ENCODE peak calls at places on chromosomes 13 and 19, in six cellular contexts. Z is right lobe of liver, O is heart right ventricle, E is cardiac fibroblast, I is tibial artery, T is fibroblast of lung. G is an unnamed sample.

GRCh38 chr19:2793577-2793976 is 8.3 kb downstream of the THOP1 start:
- DNase-seq in O (no peak), Z (no peak), E (no peak), I (no peak), T (no peak), G (no peak)

GRCh38 chr13:86881390-86881789 is 789.8 kb upstream of the SLITRK5 start:
- DNase-seq in E (no peak), O (no peak), T (no peak), I (no peak), Z (no peak), G (no peak)

GRCh38 chr13:41780736-41781708 is 179.9 kb downstream of the VWA8 start:
- DNase-seq in E (peak), O (peak), I (no peak), T (peak), Z (no peak), G (peak)

GRCh38 chr13:99636728-99637353 is 135.6 kb downstream of the TM9SF2 start:
- DNase-seq in E (no peak), T (no peak), O (no peak), Z (no peak), I (no peak), G (no peak)

GRCh38 chr19:29714371-29714952 is 599 bp downstream of the C19orf12 start:
- DNase-seq in I (no peak), Z (no peak), O (no peak), E (no peak), T (no peak), G (peak)

GRCh38 chr19:50962245-50962644 is 7.1 kb downstream of the KLK6 start:
- DNase-seq in O (no peak), Z (no peak), T (no peak), E (no peak), I (no peak), G (no peak)

GRCh38 chr13:94558721-94559120 is 37.2 kb downstream of the TGDS start:
- DNase-seq in Z (no peak), E (no peak), I (no peak), T (no peak), O (no peak), G (no peak)

GRCh38 chr13:74206061-74206561 is 71.9 kb upstream of the KLF12 start:
- DNase-seq in Z (no peak), T (peak), E (peak), I (no peak), O (no peak), G (peak)

GRCh38 chr13:108957369-108958012 is 328.1 kb downstream of the MYO16 start:
- DNase-seq in Z (no peak), O (no peak), T (peak), E (peak), I (no peak), G (peak)

GRCh38 chr13:113421673-113422270 is 31.5 kb downstream of the ADPRHL1 start:
- DNase-seq in O (no peak), I (no peak), E (no peak), Z (no peak), T (peak), G (peak)

GRCh38 chr13:99178636-99179035 is 22.0 kb upstream of the UBAC2 start:
- DNase-seq in E (peak), T (peak), I (no peak), Z (no peak), O (no peak), G (peak)

GRCh38 chr19:28377077-28377476 is 835.9 kb downstream of the UQCRFS1 start:
- DNase-seq in E (peak), Z (no peak), O (no peak), I (no peak), T (peak), G (no peak)

GRCh38 chr13:73421310-73421912 is 362.6 kb downstream of the KLF5 start:
- DNase-seq in E (peak), O (no peak), I (no peak), T (no peak), Z (no peak), G (no peak)

GRCh38 chr13:104597554-104598240 is 1531.5 kb upstream of the SLC10A2 start:
- DNase-seq in I (no peak), E (no peak), Z (no peak), O (no peak), T (peak), G (no peak)

GRCh38 chr13:64272681-64273080 is 2857.0 kb upstream of the PCDH20 start:
- DNase-seq in I (no peak), T (no peak), E (no peak), O (no peak), Z (no peak), G (no peak)

GRCh38 chr13:33577037-33577436 is 240.9 kb upstream of the RFC3 start:
- DNase-seq in Z (no peak), E (peak), I (no peak), T (peak), O (no peak), G (peak)

GRCh38 chr13:94988654-94989053 is 276.3 kb upstream of the SOX21 start:
- DNase-seq in O (no peak), T (no peak), E (no peak), Z (no peak), I (no peak), G (peak)

GRCh38 chr13:45119990-45120864 is at the start of gene GTF2F2:
- DNase-seq in Z (peak), E (peak), I (peak), O (peak), T (peak), G (peak)
- H3K4me3 ChIP-seq in Z (peak), E (peak), I (peak), O (peak), T (peak), G (peak)

GRCh38 chr13:82058364-82058763 is 1717.4 kb upstream of the SPRY2 start:
- DNase-seq in T (no peak), I (no peak), E (no peak), Z (no peak), O (no peak), G (no peak)
- TF ChIP-seq CTCF in T (no peak), I (no peak), E (no peak), Z (no peak), O (no peak), G (no peak)

DNA sequence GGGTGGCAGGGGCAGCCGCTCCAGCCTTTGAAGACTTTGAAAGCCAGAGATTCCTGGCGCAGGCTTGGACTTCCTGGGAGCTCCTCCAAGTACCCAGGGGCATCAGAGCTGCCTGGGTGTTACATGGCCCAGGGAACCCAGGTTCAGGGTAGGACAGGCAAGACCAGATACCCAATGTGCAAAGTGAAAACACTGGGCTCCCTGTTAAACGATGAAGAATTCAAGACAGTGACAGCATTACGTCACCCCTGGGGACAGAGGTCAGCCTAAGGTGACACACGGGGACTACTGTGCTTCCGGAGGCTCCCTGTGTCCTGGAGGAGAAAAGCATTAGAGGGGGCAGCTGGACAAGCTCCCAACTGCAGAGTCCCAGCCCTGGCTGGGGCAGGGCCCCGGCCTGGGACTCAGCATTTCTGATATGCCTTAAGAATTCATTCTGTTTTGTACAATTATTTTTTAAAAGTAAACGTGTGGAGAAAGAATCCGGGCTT is 5.7 kb downstream of the ARRDC2 start:
- DNase-seq in O (peak), I (peak), E (no peak), T (no peak), Z (peak), G (no peak)
- H3K4me3 ChIP-seq in O (no peak), I (no peak), E (no peak), T (no peak), Z (no peak), G (no peak)

DNA sequence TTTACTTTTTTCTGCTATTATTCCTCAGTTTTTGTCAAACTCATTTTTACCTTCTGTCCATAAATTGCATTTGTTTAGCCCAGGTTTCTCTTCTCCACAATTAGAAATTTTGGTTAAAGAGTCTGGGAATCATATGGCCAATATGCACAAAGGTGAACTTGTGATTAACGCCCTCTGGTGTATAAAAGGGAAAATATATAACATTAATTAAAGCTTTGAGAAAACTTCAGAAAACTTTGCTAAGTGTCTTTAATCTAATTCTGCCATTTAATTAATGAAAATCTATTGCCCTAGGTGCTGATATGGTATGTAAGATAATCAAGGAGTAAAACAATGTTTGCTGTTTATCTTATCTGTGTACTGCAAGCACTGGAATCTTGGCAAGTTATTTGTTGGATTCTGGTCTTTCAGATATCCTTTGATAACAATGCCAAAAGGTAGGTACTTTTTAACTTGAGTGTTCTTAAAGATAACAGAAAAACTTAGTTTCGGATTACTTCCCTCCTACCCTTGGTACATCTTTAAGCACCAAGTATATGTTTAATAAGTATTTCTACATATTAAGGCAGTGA is 402.6 kb downstream of the SUCLA2 start:
- DNase-seq in O (no peak), T (peak), I (no peak), Z (no peak), E (peak), G (peak)
- TF ChIP-seq CTCF in O (no peak), T (peak), I (peak), Z (peak), E (peak), G (peak)